ENCODE peak calls at places on chromosomes 11 and 22, in ten cellular contexts. J, P, C, W, Q, Z, V, T, Y and I are unnamed samples. For H3K36me3, the result is how much of the 10 kb centered on the place peaks cover.

GRCh38 chr11:69435161-69435990 is 46.1 kb upstream of the LINC01488 start:
- DNase-seq in J (no peak), P (no peak), C (no peak), W (no peak), Q (no peak), Z (no peak), V (no peak), T (no peak), Y (no peak), I (no peak)

GRCh38 chr11:74141274-74141695 is 29.5 kb downstream of the C2CD3 start:
- DNase-seq in J (peak), P (no peak), C (no peak), W (no peak), Q (no peak), Z (no peak), V (no peak), T (peak), Y (no peak), I (no peak)

GRCh38 chr22:31248965-31249940 is 37.2 kb downstream of the LIMK2 start:
- DNase-seq in J (no peak), P (no peak), C (no peak), W (no peak), Q (no peak), Z (no peak), V (no peak), T (peak), Y (no peak), I (no peak)

GRCh38 chr22:27534720-27535125 is 266.8 kb downstream of the MN1 start:
- DNase-seq in J (no peak), P (no peak), C (no peak), W (no peak), Q (no peak), Z (no peak), V (no peak), T (peak), Y (no peak), I (no peak)

GRCh38 chr22:20433191-20433590 is 4.4 kb downstream of the SCARF2 start:
- DNase-seq in J (no peak), P (peak), C (no peak), W (no peak), Q (no peak), Z (no peak), V (no peak), T (no peak), Y (no peak), I (no peak)

GRCh38 chr22:38506118-38506962 is at the start of gene DDX17:
- DNase-seq in J (peak), P (peak), C (peak), W (peak), Q (peak), Z (peak), V (peak), T (peak), Y (peak), I (peak)

GRCh38 chr11:1706634-1707400 is 9.8 kb downstream of the KRTAP5-6 start:
- DNase-seq in J (peak), P (no peak), C (no peak), W (no peak), Q (no peak), Z (no peak), V (no peak), T (no peak), Y (no peak), I (no peak)

GRCh38 chr11:66857234-66857926 is 516 bp downstream of the LRFN4 start:
- DNase-seq in J (no peak), P (no peak), C (no peak), W (no peak), Q (no peak), Z (no peak), V (no peak), T (peak), Y (no peak), I (peak)

GRCh38 chr22:21837184-21837979 is 30.1 kb downstream of the MAPK1 start:
- DNase-seq in J (peak), P (peak), C (no peak), W (peak), Q (peak), Z (no peak), V (no peak), T (peak), Y (no peak), I (no peak)

GRCh38 chr11:111417766-111418435 is 38.8 kb upstream of the POU2AF1 start:
- DNase-seq in J (no peak), P (peak), C (no peak), W (no peak), Q (peak), Z (peak), V (no peak), T (peak), Y (peak), I (peak)

GRCh38 chr22:47795477-47796127 is 1033.2 kb downstream of the TBC1D22A start:
- DNase-seq in J (no peak), P (no peak), C (no peak), W (no peak), Q (no peak), Z (no peak), V (no peak), T (no peak), Y (no peak), I (no peak)

GRCh38 chr22:26453812-26454500 is 24.9 kb downstream of the ASPHD2 start:
- DNase-seq in J (no peak), P (no peak), C (no peak), W (no peak), Q (no peak), Z (peak), V (no peak), T (no peak), Y (no peak), I (no peak)

GRCh38 chr11:67290801-67291200 is 1.7 kb downstream of the ANKRD13D start:
- DNase-seq in J (no peak), P (no peak), C (no peak), W (no peak), Q (no peak), Z (no peak), V (no peak), T (peak), Y (no peak), I (peak)

GRCh38 chr11:132670921-132671675 is 861.2 kb downstream of the OPCML start:
- DNase-seq in J (no peak), P (no peak), C (no peak), W (no peak), Q (no peak), Z (no peak), V (no peak), T (no peak), Y (no peak), I (no peak)

GRCh38 chr11:108967571-108967970 is 302.7 kb downstream of the DDX10 start:
- DNase-seq in J (no peak), P (peak), C (no peak), W (peak), Q (peak), Z (peak), V (peak), T (peak), Y (no peak), I (no peak)

GRCh38 chr11:78313181-78313788 is 104.3 kb downstream of the GAB2 start:
- DNase-seq in J (peak), P (peak), C (no peak), W (no peak), Q (no peak), Z (no peak), V (no peak), T (peak), Y (no peak), I (no peak)

GRCh38 chr11:104665631-104666030 is 232.6 kb downstream of the CASP12 start:
- DNase-seq in J (no peak), P (no peak), C (no peak), W (no peak), Q (no peak), Z (no peak), V (no peak), T (peak), Y (no peak), I (no peak)

GRCh38 chr22:20441631-20442484 is 4.2 kb upstream of the SCARF2 start:
- DNase-seq in J (no peak), P (no peak), C (no peak), W (peak), Q (no peak), Z (no peak), V (no peak), T (no peak), Y (no peak), I (no peak)

GRCh38 chr11:13251961-13252360 is 25.6 kb upstream of the BMAL1 start:
- DNase-seq in J (no peak), P (no peak), C (no peak), W (no peak), Q (no peak), Z (no peak), V (no peak), T (no peak), Y (no peak), I (no peak)

GRCh38 chr11:13963949-13964770 is 1.6 kb downstream of the SPON1 start:
- DNase-seq in J (peak), P (peak), C (peak), W (peak), Q (peak), Z (peak), V (no peak), T (no peak), Y (no peak), I (no peak)

GRCh38 chr22:40200795-40201194 is 23.1 kb downstream of the TNRC6B start:
- DNase-seq in J (no peak), P (no peak), C (no peak), W (no peak), Q (no peak), Z (no peak), V (no peak), T (no peak), Y (no peak), I (no peak)

GRCh38 chr22:25694167-25694907 is 47.7 kb upstream of the MYO18B start:
- DNase-seq in J (no peak), P (no peak), C (no peak), W (no peak), Q (no peak), Z (no peak), V (no peak), T (no peak), Y (no peak), I (no peak)

GRCh38 chr11:96114178-96115070 is 190.5 kb upstream of the MTMR2 start:
- DNase-seq in J (peak), P (peak), C (no peak), W (no peak), Q (no peak), Z (no peak), V (no peak), T (no peak), Y (no peak), I (no peak)

GRCh38 chr11:28900427-28900826 is 792.2 kb downstream of the METTL15 start:
- DNase-seq in J (no peak), P (no peak), C (no peak), W (no peak), Q (no peak), Z (no peak), V (no peak), T (no peak), Y (no peak), I (no peak)

GRCh38 chr22:26674211-26675190 is 17.1 kb downstream of the MIAT start:
- DNase-seq in J (no peak), P (no peak), C (no peak), W (no peak), Q (no peak), Z (no peak), V (no peak), T (no peak), Y (no peak), I (no peak)

GRCh38 chr11:119051440-119052162 is 5.4 kb downstream of the HYOU1 start:
- DNase-seq in J (no peak), P (no peak), C (no peak), W (no peak), Q (no peak), Z (no peak), V (no peak), T (no peak), Y (no peak), I (no peak)
- H3K36me3 ChIP-seq in J (half or more), P (under half), C (under half), W (half or more), Q (under half), Z (under half), V (half or more), T (under half), Y (under half), I (half or more)

GRCh38 chr11:64227405-64227956 is 1.4 kb downstream of the NUDT22 start:
- DNase-seq in J (peak), P (peak), C (no peak), W (no peak), Q (no peak), Z (no peak), V (no peak), T (peak), Y (no peak), I (peak)

GRCh38 chr11:64224891-64225607 is 937 bp downstream of the TRPT1 start:
- DNase-seq in J (no peak), P (no peak), C (no peak), W (no peak), Q (no peak), Z (peak), V (no peak), T (no peak), Y (peak), I (no peak)

GRCh38 chr11:64226507-64227051 is 505 bp downstream of the NUDT22 start:
- DNase-seq in J (peak), P (peak), C (no peak), W (no peak), Q (peak), Z (peak), V (no peak), T (no peak), Y (peak), I (peak)

GRCh38 chr11:64224151-64224890 is 1.7 kb downstream of the TRPT1 start:
- DNase-seq in J (peak), P (peak), C (no peak), W (no peak), Q (no peak), Z (no peak), V (no peak), T (peak), Y (no peak), I (no peak)

DNA sequence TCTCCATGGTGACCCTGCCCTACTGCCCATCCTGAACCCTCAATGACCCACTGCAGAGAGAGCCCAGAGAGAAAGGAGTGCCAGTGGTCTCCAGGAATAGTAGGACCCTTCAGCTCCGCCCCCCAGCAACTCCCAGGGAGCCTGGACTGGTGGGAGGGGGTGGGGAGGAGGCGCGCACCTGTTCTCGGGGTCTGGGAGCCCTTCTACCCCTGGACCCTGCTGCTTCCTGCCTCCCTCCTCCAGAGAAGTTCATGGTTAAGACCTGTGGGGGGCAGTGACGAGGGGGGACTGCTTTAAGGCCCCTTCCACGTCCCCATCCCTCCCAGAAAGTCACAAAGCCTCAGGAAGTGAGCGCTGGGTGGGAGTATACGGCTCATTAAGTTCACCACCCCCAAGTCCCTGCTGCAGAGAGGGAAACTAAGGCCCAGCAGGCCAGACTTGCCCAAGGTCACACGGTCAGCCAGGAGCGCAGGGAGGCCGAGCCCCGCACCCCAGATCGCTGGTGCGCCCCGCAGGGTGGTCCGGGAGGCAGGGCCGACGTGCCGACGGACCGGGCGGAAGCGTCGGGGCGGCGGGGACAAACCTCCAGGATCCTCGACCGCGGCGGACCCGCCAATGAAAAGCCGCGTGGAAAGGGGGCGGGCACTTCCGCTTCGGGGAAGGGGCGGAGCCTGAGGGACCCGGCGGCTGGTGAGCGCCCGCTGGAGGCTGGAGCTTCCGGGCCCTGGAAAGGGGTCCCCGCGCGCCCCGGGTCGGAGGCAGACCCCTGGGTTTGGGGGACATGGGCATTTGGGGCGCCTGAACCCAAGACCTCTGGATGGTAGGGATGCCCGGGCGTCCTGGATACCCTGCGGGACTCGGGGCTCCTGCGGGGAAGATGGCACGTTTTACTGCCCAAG is at the start of the genes NUDT22 and TRPT1:
- DNase-seq in J (peak), P (peak), C (peak), W (peak), Q (peak), Z (peak), V (no peak), T (peak), Y (peak), I (peak)
- TF ChIP-seq CTCF in J (peak), P (peak), C (no peak), W (peak), Q (no peak), Z (peak), V (no peak), T (peak), Y (peak), I (no peak)

GRCh38 chr11:16750417-16750816 is 12.0 kb downstream of the C11orf58 start:
- DNase-seq in J (peak), P (no peak), C (no peak), W (no peak), Q (no peak), Z (no peak), V (no peak), T (no peak), Y (no peak), I (no peak)
- H3K36me3 ChIP-seq in J (half or more), P (under half), C (under half), W (half or more), Q (under half), Z (under half), V (half or more), T (under half), Y (under half), I (half or more)

GRCh38 chr11:129312741-129313587 is 62.7 kb upstream of the BARX2 start:
- DNase-seq in J (no peak), P (no peak), C (no peak), W (peak), Q (no peak), Z (no peak), V (no peak), T (no peak), Y (no peak), I (no peak)

GRCh38 chr11:129315781-129316579 is 59.7 kb upstream of the BARX2 start:
- DNase-seq in J (peak), P (no peak), C (peak), W (no peak), Q (no peak), Z (no peak), V (no peak), T (no peak), Y (no peak), I (peak)

GRCh38 chr11:129313588-129314288 is 61.9 kb upstream of the BARX2 start:
- DNase-seq in J (no peak), P (no peak), C (no peak), W (no peak), Q (no peak), Z (no peak), V (no peak), T (peak), Y (no peak), I (no peak)

GRCh38 chr11:129316781-129317180 is 58.9 kb upstream of the BARX2 start:
- DNase-seq in J (no peak), P (no peak), C (no peak), W (no peak), Q (no peak), Z (no peak), V (no peak), T (no peak), Y (no peak), I (no peak)

DNA sequence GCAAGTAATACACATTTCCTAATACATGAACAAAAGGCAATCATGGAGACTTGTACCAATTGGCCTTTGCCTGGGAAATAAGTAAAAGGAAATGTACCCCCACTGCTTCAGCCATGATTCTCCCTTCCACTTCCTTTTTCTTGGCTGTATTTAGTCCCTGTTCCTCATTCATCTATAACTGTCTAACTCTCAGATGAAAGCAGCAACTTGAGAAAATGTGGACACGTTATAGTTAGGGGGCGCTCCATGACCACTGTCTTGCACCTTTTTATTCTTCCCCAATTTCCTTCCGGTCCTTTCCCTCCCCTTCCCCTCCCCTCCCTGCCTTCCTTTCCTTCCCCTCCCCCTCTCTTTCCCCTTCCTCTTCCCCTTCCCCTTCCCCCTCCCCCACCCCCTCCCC is 61.3 kb upstream of the BARX2 start:
- DNase-seq in J (no peak), P (no peak), C (no peak), W (no peak), Q (no peak), Z (no peak), V (no peak), T (no peak), Y (no peak), I (no peak)
- TF ChIP-seq CTCF in J (no peak), P (no peak), C (no peak), W (no peak), Q (no peak), Z (no peak), V (no peak), T (no peak), Y (no peak), I (no peak)

GRCh38 chr11:65714433-65714832 is 2.4 kb downstream of the KAT5 start:
- DNase-seq in J (no peak), P (no peak), C (no peak), W (no peak), Q (no peak), Z (no peak), V (no peak), T (no peak), Y (no peak), I (no peak)

GRCh38 chr11:65716774-65717405 is 3.7 kb downstream of the RNASEH2C start:
- DNase-seq in J (no peak), P (no peak), C (no peak), W (no peak), Q (no peak), Z (no peak), V (no peak), T (no peak), Y (no peak), I (no peak)

GRCh38 chr11:65718531-65718930 is 2.1 kb downstream of the RNASEH2C start:
- DNase-seq in J (no peak), P (no peak), C (no peak), W (no peak), Q (no peak), Z (no peak), V (no peak), T (no peak), Y (no peak), I (no peak)

GRCh38 chr11:65717906-65718305 is 2.7 kb downstream of the RNASEH2C start:
- DNase-seq in J (no peak), P (no peak), C (no peak), W (no peak), Q (no peak), Z (no peak), V (no peak), T (no peak), Y (no peak), I (no peak)

GRCh38 chr11:65716294-65716693 is 4.2 kb downstream of the KAT5 start:
- DNase-seq in J (no peak), P (no peak), C (no peak), W (no peak), Q (no peak), Z (no peak), V (no peak), T (no peak), Y (no peak), I (no peak)
- H3K36me3 ChIP-seq in J (half or more), P (under half), C (under half), W (under half), Q (under half), Z (under half), V (half or more), T (under half), Y (under half), I (under half)

GRCh38 chr22:37021710-37022482 is 2.4 kb downstream of the MPST start:
- DNase-seq in J (peak), P (no peak), C (no peak), W (peak), Q (no peak), Z (no peak), V (no peak), T (peak), Y (peak), I (peak)
- TF ChIP-seq CTCF in J (peak), P (peak), C (peak), W (peak), Q (peak), Z (peak), V (peak), T (peak), Y (peak), I (peak)

GRCh38 chr22:50569896-50570535 is 7.3 kb upstream of the SYCE3 start:
- DNase-seq in J (no peak), P (no peak), C (no peak), W (no peak), Q (no peak), Z (no peak), V (no peak), T (no peak), Y (no peak), I (no peak)

GRCh38 chr22:50571264-50572175 is 6.7 kb downstream of the CPT1B start:
- DNase-seq in J (no peak), P (no peak), C (no peak), W (no peak), Q (no peak), Z (no peak), V (no peak), T (no peak), Y (no peak), I (no peak)

GRCh38 chr22:50572965-50573364 is 5.3 kb downstream of the CPT1B start:
- DNase-seq in J (no peak), P (no peak), C (no peak), W (no peak), Q (no peak), Z (no peak), V (no peak), T (no peak), Y (no peak), I (no peak)

GRCh38 chr22:50569041-50569459 is 6.3 kb upstream of the SYCE3 start:
- DNase-seq in J (no peak), P (no peak), C (no peak), W (no peak), Q (no peak), Z (no peak), V (no peak), T (no peak), Y (no peak), I (peak)

DNA sequence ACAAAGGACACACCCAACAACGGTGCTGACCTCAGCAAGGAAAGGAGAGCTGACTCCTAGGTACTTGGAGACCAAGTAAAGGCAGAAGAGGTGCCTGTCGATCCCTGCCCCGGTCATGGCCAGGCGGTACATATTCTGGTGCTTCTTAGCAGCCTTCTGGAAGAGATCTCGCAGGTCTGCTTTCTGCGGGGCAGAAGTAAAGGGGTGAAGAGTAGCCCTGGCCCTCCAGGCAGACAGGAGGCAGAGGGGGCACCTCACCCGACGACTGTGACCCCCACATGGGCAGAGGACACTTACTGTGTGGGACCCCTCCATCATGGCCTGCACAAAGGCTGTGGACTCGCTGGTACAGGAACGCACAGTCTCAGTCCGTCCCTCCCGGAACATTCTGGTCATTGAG is 7.4 kb downstream of the CPT1B start:
- DNase-seq in J (no peak), P (no peak), C (no peak), W (no peak), Q (no peak), Z (no peak), V (no peak), T (no peak), Y (no peak), I (no peak)
- H3K36me3 ChIP-seq in J (under half), P (under half), C (under half), W (under half), Q (under half), Z (under half), V (under half), T (under half), Y (under half), I (under half)